ENCODE peak calls at places on chromosomes 11 and 22, in seven cellular contexts. One of them, this sample, is unnamed.

GRCh38 chr22:36999463-36999862 is 19.8 kb downstream of the TST start:
- DNase-seq in heart left ventricle: no peak
- DNase-seq in astrocyte of the cerebellum: no peak
- DNase-seq in stomach: no peak
- DNase-seq in BJ: no peak
- DNase-seq in fibroblast of lung: no peak
- DNase-seq in body of pancreas: no peak
- DNase-seq in this sample: no peak

GRCh38 chr11:96055706-96056387 is 131.9 kb upstream of the MTMR2 start:
- DNase-seq in body of pancreas: no peak
- DNase-seq in fibroblast of lung: peak
- DNase-seq in BJ: no peak
- DNase-seq in heart left ventricle: no peak
- DNase-seq in astrocyte of the cerebellum: no peak
- DNase-seq in stomach: no peak
- DNase-seq in this sample: no peak

GRCh38 chr22:24455751-24456426 is 28.5 kb downstream of the ADORA2A start:
- DNase-seq in body of pancreas: no peak
- DNase-seq in fibroblast of lung: no peak
- DNase-seq in BJ: no peak
- DNase-seq in heart left ventricle: peak
- DNase-seq in stomach: no peak
- DNase-seq in astrocyte of the cerebellum: no peak
- DNase-seq in this sample: no peak

GRCh38 chr11:296206-296975 is 2.9 kb downstream of the IFITM5 start:
- DNase-seq in astrocyte of the cerebellum: no peak
- DNase-seq in BJ: no peak
- DNase-seq in stomach: no peak
- DNase-seq in fibroblast of lung: no peak
- DNase-seq in body of pancreas: peak
- DNase-seq in heart left ventricle: no peak
- DNase-seq in this sample: no peak

GRCh38 chr11:130434521-130435223 is 6.3 kb upstream of the ADAMTS8 start:
- DNase-seq in heart left ventricle: peak
- DNase-seq in fibroblast of lung: peak
- DNase-seq in stomach: peak
- DNase-seq in body of pancreas: peak
- DNase-seq in astrocyte of the cerebellum: peak
- DNase-seq in BJ: no peak
- DNase-seq in this sample: no peak

GRCh38 chr11:26993965-26994446 is at the start of gene FIBIN:
- DNase-seq in fibroblast of lung: peak
- DNase-seq in astrocyte of the cerebellum: no peak
- DNase-seq in body of pancreas: peak
- DNase-seq in heart left ventricle: peak
- DNase-seq in BJ: no peak
- DNase-seq in stomach: no peak
- DNase-seq in this sample: no peak

GRCh38 chr11:70066628-70067027 is 11.5 kb upstream of the ANO1 start:
- DNase-seq in fibroblast of lung: no peak
- DNase-seq in heart left ventricle: no peak
- DNase-seq in astrocyte of the cerebellum: no peak
- DNase-seq in body of pancreas: no peak
- DNase-seq in BJ: no peak
- DNase-seq in stomach: no peak
- DNase-seq in this sample: no peak

GRCh38 chr11:20563871-20564270 is 35.5 kb upstream of the SLC6A5 start:
- DNase-seq in astrocyte of the cerebellum: no peak
- DNase-seq in fibroblast of lung: no peak
- DNase-seq in BJ: no peak
- DNase-seq in stomach: no peak
- DNase-seq in heart left ventricle: no peak
- DNase-seq in body of pancreas: no peak
- DNase-seq in this sample: no peak

GRCh38 chr11:58192229-58192628 is 3.4 kb downstream of the OR9Q2 start:
- DNase-seq in fibroblast of lung: no peak
- DNase-seq in astrocyte of the cerebellum: no peak
- DNase-seq in heart left ventricle: no peak
- DNase-seq in body of pancreas: no peak
- DNase-seq in BJ: no peak
- DNase-seq in stomach: no peak
- DNase-seq in this sample: no peak

GRCh38 chr22:27454807-27455450 is 346.6 kb downstream of the MN1 start:
- DNase-seq in BJ: no peak
- DNase-seq in astrocyte of the cerebellum: no peak
- DNase-seq in stomach: no peak
- DNase-seq in fibroblast of lung: peak
- DNase-seq in heart left ventricle: no peak
- DNase-seq in body of pancreas: no peak
- DNase-seq in this sample: no peak

GRCh38 chr22:37314315-37315046 is 32.2 kb downstream of the CYTH4 start:
- DNase-seq in fibroblast of lung: no peak
- DNase-seq in body of pancreas: no peak
- DNase-seq in heart left ventricle: no peak
- DNase-seq in astrocyte of the cerebellum: no peak
- DNase-seq in stomach: no peak
- DNase-seq in BJ: no peak
- DNase-seq in this sample: no peak

GRCh38 chr22:31206896-31207687 is 5.0 kb upstream of the LIMK2 start:
- DNase-seq in stomach: peak
- DNase-seq in fibroblast of lung: no peak
- DNase-seq in astrocyte of the cerebellum: no peak
- DNase-seq in heart left ventricle: peak
- DNase-seq in BJ: no peak
- DNase-seq in body of pancreas: no peak
- DNase-seq in this sample: no peak

GRCh38 chr22:45268167-45268957 is 16.4 kb upstream of the UPK3A start:
- DNase-seq in stomach: peak
- DNase-seq in astrocyte of the cerebellum: no peak
- DNase-seq in body of pancreas: peak
- DNase-seq in heart left ventricle: no peak
- DNase-seq in fibroblast of lung: no peak
- DNase-seq in BJ: no peak
- DNase-seq in this sample: no peak

GRCh38 chr11:119432484-119433368 is 9.8 kb upstream of the THY1 start:
- DNase-seq in astrocyte of the cerebellum: peak
- DNase-seq in fibroblast of lung: peak
- DNase-seq in BJ: peak
- DNase-seq in stomach: no peak
- DNase-seq in body of pancreas: no peak
- DNase-seq in heart left ventricle: no peak
- DNase-seq in this sample: no peak

GRCh38 chr11:93908689-93909088 is 58.3 kb upstream of the VSTM5 start:
- DNase-seq in astrocyte of the cerebellum: peak
- DNase-seq in body of pancreas: no peak
- DNase-seq in fibroblast of lung: peak
- DNase-seq in BJ: peak
- DNase-seq in heart left ventricle: no peak
- DNase-seq in stomach: no peak
- DNase-seq in this sample: peak

GRCh38 chr11:32435947-32436750 is 810 bp upstream of the WT1 start:
- DNase-seq in heart left ventricle: peak
- DNase-seq in body of pancreas: no peak
- DNase-seq in BJ: no peak
- DNase-seq in stomach: no peak
- DNase-seq in fibroblast of lung: no peak
- DNase-seq in astrocyte of the cerebellum: no peak
- DNase-seq in this sample: no peak

GRCh38 chr11:30487200-30487898 is 98.8 kb downstream of the MPPED2 start:
- DNase-seq in stomach: no peak
- DNase-seq in heart left ventricle: no peak
- DNase-seq in body of pancreas: no peak
- DNase-seq in fibroblast of lung: no peak
- DNase-seq in BJ: no peak
- DNase-seq in astrocyte of the cerebellum: no peak
- DNase-seq in this sample: no peak

GRCh38 chr11:60756307-60757032 is at the start of gene MS4A15:
- DNase-seq in heart left ventricle: no peak
- DNase-seq in BJ: no peak
- DNase-seq in stomach: no peak
- DNase-seq in body of pancreas: peak
- DNase-seq in fibroblast of lung: peak
- DNase-seq in astrocyte of the cerebellum: no peak
- DNase-seq in this sample: no peak

GRCh38 chr22:47655930-47656329 is 893.5 kb downstream of the TBC1D22A start:
- DNase-seq in heart left ventricle: no peak
- DNase-seq in stomach: no peak
- DNase-seq in BJ: no peak
- DNase-seq in fibroblast of lung: no peak
- DNase-seq in body of pancreas: no peak
- DNase-seq in astrocyte of the cerebellum: no peak
- DNase-seq in this sample: no peak

GRCh38 chr11:884578-885070 is 26.0 kb downstream of the CHID1 start:
- DNase-seq in astrocyte of the cerebellum: no peak
- DNase-seq in stomach: no peak
- DNase-seq in heart left ventricle: no peak
- DNase-seq in BJ: no peak
- DNase-seq in fibroblast of lung: no peak
- DNase-seq in body of pancreas: no peak
- DNase-seq in this sample: no peak

GRCh38 chr11:58647866-58648265 is 25.4 kb downstream of the CNTF start:
- DNase-seq in BJ: no peak
- DNase-seq in astrocyte of the cerebellum: no peak
- DNase-seq in stomach: no peak
- DNase-seq in body of pancreas: no peak
- DNase-seq in heart left ventricle: no peak
- DNase-seq in fibroblast of lung: no peak
- DNase-seq in this sample: no peak

GRCh38 chr11:78319453-78319955 is 98.1 kb downstream of the GAB2 start:
- DNase-seq in stomach: no peak
- DNase-seq in body of pancreas: no peak
- DNase-seq in fibroblast of lung: peak
- DNase-seq in BJ: no peak
- DNase-seq in heart left ventricle: no peak
- DNase-seq in astrocyte of the cerebellum: no peak
- DNase-seq in this sample: no peak

GRCh38 chr11:123601136-123601535 is 53.3 kb downstream of the SCN3B start:
- DNase-seq in BJ: peak
- DNase-seq in astrocyte of the cerebellum: no peak
- DNase-seq in fibroblast of lung: peak
- DNase-seq in heart left ventricle: no peak
- DNase-seq in stomach: no peak
- DNase-seq in body of pancreas: no peak
- DNase-seq in this sample: no peak

GRCh38 chr11:65435981-65436411 is 13.4 kb downstream of the NEAT1 start:
- DNase-seq in BJ: no peak
- DNase-seq in fibroblast of lung: no peak
- DNase-seq in stomach: peak
- DNase-seq in astrocyte of the cerebellum: no peak
- DNase-seq in heart left ventricle: peak
- DNase-seq in body of pancreas: peak
- DNase-seq in this sample: no peak

GRCh38 chr11:4957396-4957795 is 1.9 kb upstream of the OR51A2 start:
- DNase-seq in fibroblast of lung: no peak
- DNase-seq in stomach: no peak
- DNase-seq in body of pancreas: no peak
- DNase-seq in astrocyte of the cerebellum: no peak
- DNase-seq in BJ: no peak
- DNase-seq in heart left ventricle: no peak
- DNase-seq in this sample: no peak
- H3K4me3 ChIP-seq in fibroblast of lung: no peak
- H3K4me3 ChIP-seq in stomach: no peak
- H3K4me3 ChIP-seq in body of pancreas: no peak
- H3K4me3 ChIP-seq in astrocyte of the cerebellum: no peak
- H3K4me3 ChIP-seq in BJ: no peak
- H3K4me3 ChIP-seq in heart left ventricle: no peak
- H3K4me3 ChIP-seq in this sample: no peak

GRCh38 chr11:132561937-132562336 is 970.4 kb downstream of the OPCML start:
- DNase-seq in heart left ventricle: no peak
- DNase-seq in fibroblast of lung: no peak
- DNase-seq in astrocyte of the cerebellum: no peak
- DNase-seq in BJ: no peak
- DNase-seq in body of pancreas: no peak
- DNase-seq in stomach: no peak
- DNase-seq in this sample: no peak

GRCh38 chr11:132556316-132556715 is 976.0 kb downstream of the OPCML start:
- DNase-seq in BJ: no peak
- DNase-seq in heart left ventricle: no peak
- DNase-seq in astrocyte of the cerebellum: no peak
- DNase-seq in fibroblast of lung: no peak
- DNase-seq in body of pancreas: no peak
- DNase-seq in stomach: no peak
- DNase-seq in this sample: no peak

GRCh38 chr11:132555617-132556016 is 976.7 kb downstream of the OPCML start:
- DNase-seq in heart left ventricle: no peak
- DNase-seq in stomach: no peak
- DNase-seq in body of pancreas: no peak
- DNase-seq in BJ: no peak
- DNase-seq in astrocyte of the cerebellum: no peak
- DNase-seq in fibroblast of lung: no peak
- DNase-seq in this sample: no peak

GRCh38 chr11:132563050-132563449 is 969.3 kb downstream of the OPCML start:
- DNase-seq in astrocyte of the cerebellum: no peak
- DNase-seq in heart left ventricle: no peak
- DNase-seq in fibroblast of lung: no peak
- DNase-seq in stomach: no peak
- DNase-seq in body of pancreas: no peak
- DNase-seq in BJ: no peak
- DNase-seq in this sample: no peak

GRCh38 chr11:132559371-132560036 is 972.8 kb downstream of the OPCML start:
- DNase-seq in BJ: no peak
- DNase-seq in astrocyte of the cerebellum: no peak
- DNase-seq in body of pancreas: no peak
- DNase-seq in fibroblast of lung: peak
- DNase-seq in stomach: no peak
- DNase-seq in heart left ventricle: no peak
- DNase-seq in this sample: no peak
- TF ChIP-seq CTCF in BJ: peak
- TF ChIP-seq CTCF in astrocyte of the cerebellum: no peak
- TF ChIP-seq CTCF in body of pancreas: no peak
- TF ChIP-seq CTCF in fibroblast of lung: no peak
- TF ChIP-seq CTCF in stomach: no peak
- TF ChIP-seq CTCF in heart left ventricle: no peak
- TF ChIP-seq CTCF in this sample: no peak

GRCh38 chr11:128891410-128891861 is 280 bp downstream of the KCNJ5 start:
- DNase-seq in body of pancreas: no peak
- DNase-seq in heart left ventricle: no peak
- DNase-seq in BJ: no peak
- DNase-seq in astrocyte of the cerebellum: no peak
- DNase-seq in fibroblast of lung: no peak
- DNase-seq in stomach: no peak
- DNase-seq in this sample: no peak
- H3K4me3 ChIP-seq in body of pancreas: no peak
- H3K4me3 ChIP-seq in heart left ventricle: peak
- H3K4me3 ChIP-seq in BJ: no peak
- H3K4me3 ChIP-seq in astrocyte of the cerebellum: peak
- H3K4me3 ChIP-seq in fibroblast of lung: peak
- H3K4me3 ChIP-seq in stomach: peak
- H3K4me3 ChIP-seq in this sample: no peak

GRCh38 chr22:23062616-23063538 is 7.4 kb upstream of the GNAZ start:
- DNase-seq in body of pancreas: no peak
- DNase-seq in BJ: no peak
- DNase-seq in stomach: peak
- DNase-seq in astrocyte of the cerebellum: no peak
- DNase-seq in fibroblast of lung: no peak
- DNase-seq in heart left ventricle: no peak
- DNase-seq in this sample: no peak
- TF ChIP-seq CTCF in body of pancreas: no peak
- TF ChIP-seq CTCF in BJ: no peak
- TF ChIP-seq CTCF in stomach: no peak
- TF ChIP-seq CTCF in astrocyte of the cerebellum: no peak
- TF ChIP-seq CTCF in fibroblast of lung: no peak
- TF ChIP-seq CTCF in heart left ventricle: no peak
- TF ChIP-seq CTCF in this sample: no peak

This sample was measured in epithelial cell of proximal tubule.